ENCODE peak calls at places on chromosomes 6 and 20, in five cellular contexts. O, X, L, M and U are unnamed samples.

GRCh38 chr20:51238675-51239305 is 215.9 kb upstream of the KCNG1 start:
- DNase-seq in O (no peak), X (no peak), L (no peak), M (no peak), U (no peak)

GRCh38 chr6:157644043-157644810 is 178.8 kb upstream of the SNX9 start:
- DNase-seq in M (no peak), X (no peak), O (no peak), L (peak; percentile 5), U (no peak)

GRCh38 chr6:151058021-151058733 is 181.6 kb upstream of the AKAP12 start:
- DNase-seq in X (no peak), L (no peak), O (no peak), M (no peak), U (no peak)

GRCh38 chr6:79864001-79864400 is 83.4 kb downstream of the ELOVL4 start:
- DNase-seq in L (no peak), M (no peak), X (no peak), O (no peak), U (no peak)

GRCh38 chr20:49989234-49990065 is 6.7 kb downstream of the SNAI1 start:
- DNase-seq in O (peak; percentile 53), X (no peak), M (peak; percentile 59), L (no peak), U (no peak)

GRCh38 chr20:53571555-53572286 is 21.9 kb downstream of the ZNF217 start:
- DNase-seq in L (no peak), X (no peak), M (no peak), O (no peak), U (no peak)

GRCh38 chr20:62303049-62303326 is 191 bp downstream of the ADRM1 start:
- DNase-seq in O (no peak), M (no peak), X (no peak), L (no peak), U (no peak)

GRCh38 chr6:165852676-165853075 is 189.6 kb upstream of the PDE10A start:
- DNase-seq in M (no peak), X (no peak), L (no peak), O (no peak), U (no peak)

GRCh38 chr6:52512199-52512598 is 64.7 kb downstream of the TRAM2 start:
- DNase-seq in O (no peak), L (peak; percentile 43), M (no peak), X (no peak), U (no peak)

GRCh38 chr6:147268254-147268653 is 64.0 kb downstream of the STXBP5 start:
- DNase-seq in X (no peak), O (no peak), M (no peak), L (no peak), U (no peak)

GRCh38 chr20:11906626-11907480 is 10.8 kb upstream of the BTBD3 start:
- DNase-seq in M (no peak), X (no peak), L (no peak), O (no peak), U (no peak)

GRCh38 chr6:2209226-2209809 is 36.1 kb downstream of the GMDS start:
- DNase-seq in O (peak; percentile 80), X (peak; percentile 28), M (no peak), L (no peak), U (peak; percentile 38)

GRCh38 chr20:47951521-47951951 is 166.3 kb upstream of the SULF2 start:
- DNase-seq in O (no peak), X (no peak), M (no peak), L (no peak), U (no peak)

GRCh38 chr20:50724851-50725721 is 6.3 kb upstream of the PARD6B start:
- DNase-seq in L (peak; percentile 73), X (peak; percentile 89), M (peak; percentile 68), O (no peak), U (no peak)

GRCh38 chr6:327538-328183 is 35.4 kb downstream of the DUSP22 start:
- DNase-seq in M (no peak), L (no peak), X (no peak), O (peak; percentile 44), U (no peak)

GRCh38 chr6:157944983-157945931 is 36.4 kb upstream of the SYNJ2 start:
- DNase-seq in O (no peak), M (no peak), L (no peak), X (no peak), U (peak; percentile 32)

GRCh38 chr6:142913036-142913510 is 31.9 kb downstream of the HIVEP2 start:
- DNase-seq in M (no peak), O (no peak), L (no peak), X (no peak), U (no peak)

GRCh38 chr6:142915129-142915697 is 29.8 kb downstream of the HIVEP2 start:
- DNase-seq in X (no peak), M (no peak), L (no peak), O (no peak), U (no peak)

GRCh38 chr6:142912125-142912524 is 32.9 kb downstream of the HIVEP2 start:
- DNase-seq in M (no peak), L (no peak), O (no peak), X (no peak), U (no peak)

GRCh38 chr6:142914371-142914770 is 30.6 kb downstream of the HIVEP2 start:
- DNase-seq in X (no peak), O (no peak), L (no peak), M (no peak), U (no peak)

DNA sequence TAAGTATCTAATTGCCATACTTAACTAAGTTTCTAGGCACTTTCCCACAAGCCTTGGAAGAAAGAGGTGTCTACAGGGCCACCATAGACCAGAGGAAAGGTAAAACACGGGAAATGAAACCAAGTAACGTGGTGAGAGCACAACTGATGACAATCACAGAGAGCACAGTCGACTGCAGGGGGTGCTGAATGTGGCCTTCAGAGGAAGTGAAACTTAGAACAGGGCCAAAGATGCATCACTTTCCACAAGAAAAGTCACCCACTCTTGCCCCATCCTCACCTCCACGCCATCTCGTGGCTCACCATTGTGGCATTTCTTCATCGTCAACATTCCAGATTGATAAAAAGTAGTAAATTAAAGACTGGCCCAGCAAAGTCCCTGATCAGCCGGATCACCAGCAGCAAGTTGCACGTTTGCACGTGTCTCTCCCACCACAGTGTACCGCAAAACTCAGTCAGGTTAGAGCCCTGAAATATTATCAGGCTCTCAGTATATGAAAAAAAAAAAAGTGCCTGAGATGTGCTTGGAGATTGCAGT is 31.4 kb downstream of the HIVEP2 start:
- DNase-seq in O (peak; percentile 88), L (no peak), M (no peak), X (no peak), U (no peak)
- TF ChIP-seq POLR2A in O (no peak), L (no peak), M (no peak), X (no peak), U (no peak)

DNA sequence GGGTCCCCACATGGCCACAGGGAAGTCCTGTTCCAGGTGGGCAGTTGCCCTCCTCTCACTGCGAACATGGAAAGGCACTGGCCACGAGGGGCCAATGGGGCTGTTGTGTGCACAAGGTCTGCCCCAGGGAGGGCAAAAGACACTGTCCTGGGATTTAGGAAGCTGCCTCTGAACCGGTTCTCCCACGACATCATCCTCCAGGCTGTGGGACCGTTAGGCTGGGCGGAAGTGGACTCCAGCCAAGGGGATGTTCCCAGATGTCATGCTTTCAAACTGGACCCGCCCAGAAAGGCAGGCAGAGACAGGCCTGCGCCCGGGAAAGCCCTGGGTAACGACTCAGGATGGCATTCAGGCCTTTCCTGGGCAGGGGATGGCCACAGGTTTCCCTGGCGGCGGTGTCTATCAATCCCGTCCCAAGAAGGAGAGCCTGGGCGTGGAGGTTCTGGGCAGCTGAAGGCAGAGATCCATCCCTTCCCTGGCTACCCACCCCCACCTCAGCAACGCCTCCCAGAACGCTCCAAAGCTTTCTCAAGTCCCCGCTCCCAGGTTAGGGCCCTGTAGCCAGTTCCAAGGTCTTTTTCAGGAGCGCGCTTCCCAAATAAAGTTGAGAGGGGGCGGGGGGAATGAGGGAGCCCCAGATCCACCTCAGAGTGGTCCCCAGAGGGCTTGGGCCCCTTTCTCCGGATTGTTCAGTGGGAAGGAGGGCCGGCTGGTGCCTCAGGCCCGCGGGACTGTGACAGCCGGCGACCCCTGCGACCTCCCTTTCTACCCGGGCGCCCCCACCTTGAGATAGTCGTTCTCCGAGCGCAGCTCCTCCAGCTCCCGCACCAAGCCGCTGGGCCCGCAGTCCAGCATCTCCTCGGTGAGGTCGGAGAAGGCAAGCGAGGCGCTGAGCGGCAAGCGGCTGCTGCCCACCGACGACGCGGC is 13.8 kb upstream of the TLDC2 start:
- DNase-seq in M (peak; percentile 93), L (peak; percentile 96), O (peak; percentile 85), X (peak; percentile 95), U (peak; percentile 37)
- TF ChIP-seq POLR2A in M (no peak), L (peak; percentile 76), O (no peak), X (no peak), U (peak; percentile 16)

GRCh38 chr6:36196049-36196879 is at the start of gene BRPF3:
- DNase-seq in X (peak; percentile 58), M (peak; percentile 49), L (peak; percentile 53), O (peak; percentile 88), U (peak; percentile 87)
- TF ChIP-seq POLR2A in X (peak; percentile 22), M (no peak), L (no peak), O (no peak), U (peak; percentile 38)

DNA sequence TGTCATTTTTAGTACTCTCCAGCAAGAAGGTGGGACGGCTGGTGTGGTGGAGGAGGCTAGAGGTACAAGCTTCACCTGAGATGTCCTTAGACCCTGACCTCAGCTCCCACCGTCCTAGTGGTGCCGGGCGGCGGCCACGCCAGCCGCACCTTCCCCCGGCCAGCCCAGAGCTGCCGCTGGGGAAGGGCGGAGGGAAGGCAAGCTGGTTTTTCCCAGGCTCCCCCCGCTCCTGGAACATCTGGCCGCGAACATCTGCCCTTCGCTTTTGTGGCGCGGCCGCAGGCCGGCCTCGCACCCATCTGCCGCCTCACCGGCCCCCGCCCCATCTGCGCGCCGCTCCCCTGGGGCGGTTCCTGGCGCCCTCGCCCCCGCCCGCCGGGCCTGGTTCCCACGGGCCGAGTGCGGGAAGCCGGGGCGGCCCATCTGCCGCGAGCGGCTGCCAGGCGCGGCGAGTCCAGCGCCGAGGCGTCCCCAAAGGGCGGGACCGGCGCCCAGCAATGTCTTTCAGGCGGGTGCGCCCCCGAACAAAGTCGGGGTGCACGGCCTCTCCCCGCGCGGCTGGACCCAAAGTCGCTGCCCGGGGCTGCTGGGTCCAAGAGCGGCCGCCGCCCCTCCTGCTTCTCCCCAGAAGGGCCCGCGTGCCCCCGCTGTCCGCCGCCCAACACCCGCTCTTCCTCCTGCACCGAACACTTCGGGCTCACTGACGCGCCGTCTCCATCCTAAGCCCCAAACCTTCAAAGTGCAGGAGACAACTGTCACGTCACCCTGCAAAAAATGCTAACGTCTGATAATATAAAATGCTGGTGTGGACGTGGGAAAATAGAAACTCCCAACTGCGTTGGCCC is 17.3 kb upstream of the ID1 start:
- DNase-seq in O (peak; percentile 66), L (no peak), M (no peak), X (no peak), U (peak; percentile 65)
- TF ChIP-seq POLR2A in O (peak; percentile 55), L (peak; percentile 2), M (no peak), X (no peak), U (no peak)